ENCODE peak calls at places on chromosome 7, in five cellular contexts. B, L, R, J and Y are unnamed samples.

GRCh38 chr7:135392701-135393100 is 117.2 kb downstream of the CNOT4 start:
- DNase-seq in B (no peak), L (no peak), R (no peak), J (no peak), Y (no peak)

GRCh38 chr7:131518626-131519025 is 37.8 kb downstream of the PODXL start:
- DNase-seq in B (no peak), L (no peak), R (no peak), J (no peak), Y (no peak)

GRCh38 chr7:129009437-129009836 is 45.5 kb downstream of the TNPO3 start:
- DNase-seq in B (no peak), L (no peak), R (no peak), J (no peak), Y (no peak)

GRCh38 chr7:116525298-116525912 is 569 bp downstream of the CAV1 start:
- DNase-seq in B (peak), L (no peak), R (no peak), J (peak), Y (no peak)

GRCh38 chr7:129169171-129169643 is 19.2 kb upstream of the SMO start:
- DNase-seq in B (peak), L (peak), R (no peak), J (no peak), Y (no peak)

GRCh38 chr7:33243319-33243881 is 114.0 kb downstream of the BBS9 start:
- DNase-seq in B (peak), L (no peak), R (peak), J (no peak), Y (peak)

GRCh38 chr7:79523426-79523825 is 70.0 kb upstream of the MAGI2 start:
- DNase-seq in B (no peak), L (no peak), R (no peak), J (no peak), Y (peak)

GRCh38 chr7:25389489-25390106 is 161.3 kb upstream of the NPVF start:
- DNase-seq in B (peak), L (no peak), R (no peak), J (no peak), Y (peak)

GRCh38 chr7:77913977-77914607 is 115.5 kb downstream of the PHTF2 start:
- DNase-seq in B (no peak), L (no peak), R (no peak), J (no peak), Y (no peak)

GRCh38 chr7:28349637-28350036 is 62.7 kb upstream of the CREB5 start:
- DNase-seq in B (no peak), L (no peak), R (no peak), J (no peak), Y (peak)